ENCODE peak calls at places on chromosomes 7 and 10, in five cellular contexts. H is activated CD4-positive, alpha-beta T cell treated with anti-CD3 and anti-CD28 coated beads, Interleukin-2, amount 50 U/mL, for 1 hour; Y is progenitor cell of endocrine pancreas; A is EH; U is foreskin keratinocyte. F is an unnamed sample.

GRCh38 chr7:44814956-44815355 is 18.5 kb downstream of the PPIA start:
- DNase-seq in H (no peak), Y (no peak), A (no peak), U (no peak), F (no peak)

GRCh38 chr10:5545011-5545410 is 20.2 kb downstream of the CALML3 start:
- DNase-seq in H (no peak), Y (no peak), A (no peak), U (no peak), F (no peak)

GRCh38 chr10:12471135-12471534 is 121.8 kb downstream of the CAMK1D start:
- DNase-seq in H (no peak), Y (no peak), A (no peak), U (no peak), F (no peak)

GRCh38 chr7:64951250-64951848 is 39.5 kb downstream of the ZNF117 start:
- DNase-seq in H (no peak), Y (no peak), A (peak; percentile 57), U (no peak), F (no peak)

GRCh38 chr10:71087622-71088021 is 124.7 kb upstream of the UNC5B start:
- DNase-seq in H (no peak), Y (no peak), A (no peak), U (no peak), F (no peak)

GRCh38 chr10:112115781-112116385 is 67.7 kb downstream of the GPAM start:
- DNase-seq in H (peak; percentile 28), Y (peak; percentile 34), A (peak; percentile 43), U (no peak), F (peak; percentile 18)

GRCh38 chr10:44581996-44582395 is 197.1 kb upstream of the CXCL12 start:
- DNase-seq in H (no peak), Y (no peak), A (peak; percentile 92), U (no peak), F (no peak)

GRCh38 chr7:92639213-92639896 is 49.2 kb upstream of the FAM133B start:
- DNase-seq in H (peak; percentile 10), Y (no peak), A (no peak), U (no peak), F (peak; percentile 20)

GRCh38 chr7:40437936-40438634 is 303.3 kb downstream of the SUGCT start:
- DNase-seq in H (no peak), Y (no peak), A (peak; percentile 76), U (peak; percentile 6), F (no peak)

GRCh38 chr10:14953452-14954000 is 370 bp downstream of the DCLRE1C start:
- DNase-seq in H (no peak), Y (no peak), A (peak; percentile 74), U (no peak), F (no peak)

GRCh38 chr7:158508802-158509385 is 78.7 kb downstream of the PTPRN2 start:
- DNase-seq in H (no peak), Y (no peak), A (no peak), U (no peak), F (no peak)

GRCh38 chr10:4825868-4826787 is at the start of gene AKR1E2:
- DNase-seq in H (peak; percentile 66), Y (peak; percentile 60), A (peak; percentile 85), U (peak; percentile 34), F (peak; percentile 73)

GRCh38 chr7:116071629-116072028 is 41.1 kb upstream of the TFEC start:
- DNase-seq in H (no peak), Y (no peak), A (no peak), U (no peak), F (no peak)

GRCh38 chr7:155470186-155470487 is 12.2 kb downstream of the EN2 start:
- DNase-seq in H (no peak), Y (no peak), A (no peak), U (no peak), F (no peak)

GRCh38 chr10:132142396-132143161 is 44.2 kb upstream of the DPYSL4 start:
- DNase-seq in H (peak; percentile 48), Y (peak; percentile 64), A (peak; percentile 56), U (no peak), F (no peak)

GRCh38 chr10:7300327-7300726 is 110.5 kb downstream of the SFMBT2 start:
- DNase-seq in H (no peak), Y (no peak), A (no peak), U (peak; percentile 21), F (no peak)

GRCh38 chr10:97543025-97543546 is 29.5 kb upstream of the ANKRD2 start:
- DNase-seq in H (peak; percentile 2), Y (no peak), A (peak; percentile 98), U (peak; percentile 94), F (peak; percentile 32)

F was measured in stimulated activated naive CD4-positive, alpha-beta T cell treated with Interleukin-2 at 50 U/mL for 16 hours.